ENCODE peak calls at places on chromosomes 2 and 18, in four cellular contexts. One of them, this sample, is unnamed.

GRCh38 chr2:14756122-14756541 is 123.6 kb downstream of the LRATD1 start:
- DNase-seq in glomerular endothelial cell: no peak
- DNase-seq in DMS153: no peak
- DNase-seq in Calu3: no peak
- DNase-seq in this sample: no peak

GRCh38 chr18:39701839-39702238 is 2136.2 kb upstream of the CELF4 start:
- DNase-seq in DMS153: no peak
- DNase-seq in Calu3: peak
- DNase-seq in glomerular endothelial cell: peak
- DNase-seq in this sample: no peak

GRCh38 chr2:218781691-218782528 is at the start of gene CYP27A1:
- DNase-seq in Calu3: peak
- DNase-seq in DMS153: no peak
- DNase-seq in glomerular endothelial cell: no peak
- DNase-seq in this sample: no peak

GRCh38 chr2:136929531-136929930 is 164.2 kb downstream of the THSD7B start:
- DNase-seq in DMS153: no peak
- DNase-seq in Calu3: no peak
- DNase-seq in glomerular endothelial cell: no peak
- DNase-seq in this sample: no peak

GRCh38 chr2:108412995-108413726 is 35.4 kb downstream of the SULT1C4 start:
- DNase-seq in glomerular endothelial cell: no peak
- DNase-seq in Calu3: peak
- DNase-seq in DMS153: no peak
- DNase-seq in this sample: no peak

GRCh38 chr2:233821196-233821595 is 33.1 kb downstream of the HJURP start:
- DNase-seq in Calu3: no peak
- DNase-seq in DMS153: no peak
- DNase-seq in glomerular endothelial cell: no peak
- DNase-seq in this sample: no peak

GRCh38 chr2:209471037-209471436 is 47.2 kb downstream of the MAP2 start:
- DNase-seq in glomerular endothelial cell: no peak
- DNase-seq in Calu3: no peak
- DNase-seq in DMS153: no peak
- DNase-seq in this sample: no peak

GRCh38 chr18:70422061-70422965 is 133.5 kb downstream of the SOCS6 start:
- DNase-seq in Calu3: peak
- DNase-seq in DMS153: peak
- DNase-seq in glomerular endothelial cell: peak
- DNase-seq in this sample: peak

GRCh38 chr2:227853765-227854271 is 17.6 kb upstream of the DAW1 start:
- DNase-seq in Calu3: no peak
- DNase-seq in DMS153: no peak
- DNase-seq in glomerular endothelial cell: no peak
- DNase-seq in this sample: no peak

GRCh38 chr18:57107141-57107832 is 39.6 kb upstream of the BOD1L2 start:
- DNase-seq in Calu3: peak
- DNase-seq in glomerular endothelial cell: no peak
- DNase-seq in DMS153: no peak
- DNase-seq in this sample: peak

GRCh38 chr2:235746257-235746934 is 252.6 kb downstream of the AGAP1 start:
- DNase-seq in Calu3: peak
- DNase-seq in DMS153: peak
- DNase-seq in glomerular endothelial cell: peak
- DNase-seq in this sample: peak

GRCh38 chr2:205527801-205528200 is 154.5 kb upstream of the NRP2 start:
- DNase-seq in glomerular endothelial cell: no peak
- DNase-seq in Calu3: no peak
- DNase-seq in DMS153: no peak
- DNase-seq in this sample: no peak

GRCh38 chr18:72871091-72871490 is 3.3 kb upstream of the NETO1 start:
- DNase-seq in glomerular endothelial cell: no peak
- DNase-seq in Calu3: no peak
- DNase-seq in DMS153: no peak
- DNase-seq in this sample: no peak

GRCh38 chr18:50678651-50679415 is 118.9 kb downstream of the MAPK4 start:
- DNase-seq in Calu3: no peak
- DNase-seq in glomerular endothelial cell: no peak
- DNase-seq in DMS153: no peak
- DNase-seq in this sample: no peak

GRCh38 chr2:23537991-23538390 is 153.0 kb downstream of the KLHL29 start:
- DNase-seq in DMS153: no peak
- DNase-seq in glomerular endothelial cell: no peak
- DNase-seq in Calu3: no peak
- DNase-seq in this sample: no peak

GRCh38 chr2:237244976-237245646 is 159.4 kb downstream of the COPS8 start:
- DNase-seq in glomerular endothelial cell: no peak
- DNase-seq in DMS153: no peak
- DNase-seq in Calu3: no peak
- DNase-seq in this sample: no peak

GRCh38 chr2:235026649-235027557 is 75.1 kb downstream of the SH3BP4 start:
- DNase-seq in DMS153: peak
- DNase-seq in Calu3: peak
- DNase-seq in glomerular endothelial cell: no peak
- DNase-seq in this sample: peak

GRCh38 chr2:152071518-152071917 is 27.3 kb downstream of the CACNB4 start:
- DNase-seq in Calu3: no peak
- DNase-seq in glomerular endothelial cell: no peak
- DNase-seq in DMS153: no peak
- DNase-seq in this sample: no peak

GRCh38 chr2:172103471-172104292 is 982 bp upstream of the DLX2 start:
- DNase-seq in glomerular endothelial cell: no peak
- DNase-seq in DMS153: peak
- DNase-seq in Calu3: peak
- DNase-seq in this sample: peak

GRCh38 chr18:46260879-46261143 is 156.6 kb downstream of the HAUS1 start:
- DNase-seq in DMS153: no peak
- DNase-seq in Calu3: no peak
- DNase-seq in glomerular endothelial cell: no peak
- DNase-seq in this sample: no peak

GRCh38 chr18:67072789-67073188 is 443.7 kb downstream of the DSEL start:
- DNase-seq in DMS153: no peak
- DNase-seq in Calu3: no peak
- DNase-seq in glomerular endothelial cell: no peak
- DNase-seq in this sample: no peak

GRCh38 chr2:112784199-112785189 is at the start of gene IL1A:
- DNase-seq in Calu3: peak
- DNase-seq in DMS153: no peak
- DNase-seq in glomerular endothelial cell: no peak
- DNase-seq in this sample: no peak

GRCh38 chr2:157269922-157270321 is 12.4 kb downstream of the GALNT5 start:
- DNase-seq in DMS153: no peak
- DNase-seq in glomerular endothelial cell: no peak
- DNase-seq in Calu3: no peak
- DNase-seq in this sample: no peak

GRCh38 chr18:13639196-13639595 is 87.2 kb downstream of the FAM210A start:
- DNase-seq in Calu3: no peak
- DNase-seq in DMS153: no peak
- DNase-seq in glomerular endothelial cell: no peak
- DNase-seq in this sample: no peak

GRCh38 chr18:39841133-39842041 is 2113.6 kb upstream of the PIK3C3 start:
- DNase-seq in DMS153: peak
- DNase-seq in glomerular endothelial cell: no peak
- DNase-seq in Calu3: peak
- DNase-seq in this sample: peak

This sample was measured in LNCaP clone FGC.